ENCODE peak calls at places on chromosomes 2 and 18, in ten cellular contexts. P is left cardiac atrium, K is T-cell, A is AG08396, F is CD14-positive monocyte, Y is WERI-Rb-1, Q is LHCN-M2, N is erythroblast, U is anterior cingulate cortex, S is mucosa of gallbladder. L is an unnamed sample.

GRCh38 chr2:13681936-13682335 is 950.6 kb upstream of the LRATD1 start:
- DNase-seq in P (no peak), K (no peak), A (no peak), F (no peak), Y (peak), Q (no peak), N (no peak), U (no peak), S (no peak), L (no peak)

GRCh38 chr2:55087501-55087900 is 37.2 kb upstream of the RTN4 start:
- DNase-seq in P (no peak), K (no peak), A (no peak), F (no peak), Y (no peak), Q (no peak), N (peak), U (no peak), S (no peak), L (no peak)

GRCh38 chr2:205177505-205177904 is 504.8 kb upstream of the NRP2 start:
- DNase-seq in P (no peak), K (no peak), A (no peak), F (no peak), Y (no peak), Q (peak), N (no peak), U (no peak), S (no peak), L (no peak)

GRCh38 chr2:54709341-54709809 is 14.1 kb upstream of the EML6 start:
- DNase-seq in P (no peak), K (no peak), A (no peak), F (no peak), Y (no peak), Q (no peak), N (no peak), U (no peak), S (no peak), L (no peak)

GRCh38 chr2:106342801-106343200 is 125.4 kb downstream of the RGPD3 start:
- DNase-seq in P (no peak), K (no peak), A (no peak), F (no peak), Y (no peak), Q (no peak), N (no peak), U (no peak), S (no peak), L (no peak)

GRCh38 chr2:10179422-10179821 is 56.9 kb downstream of the RRM2 start:
- DNase-seq in P (no peak), K (no peak), A (no peak), F (no peak), Y (no peak), Q (no peak), N (no peak), U (no peak), S (no peak), L (no peak)

GRCh38 chr18:50306944-50307343 is 19.5 kb upstream of the CXXC1 start:
- DNase-seq in P (no peak), K (no peak), A (peak), F (no peak), Y (no peak), Q (peak), N (no peak), U (no peak), S (no peak), L (no peak)

GRCh38 chr2:240411261-240412160 is 24.0 kb upstream of the GPC1 start:
- DNase-seq in P (peak), K (no peak), A (no peak), F (peak), Y (peak), Q (no peak), N (no peak), U (no peak), S (no peak), L (no peak)

GRCh38 chr2:215950009-215950408 is 63.3 kb downstream of the MREG start:
- DNase-seq in P (no peak), K (no peak), A (peak), F (no peak), Y (peak), Q (peak), N (peak), U (no peak), S (no peak), L (no peak)

GRCh38 chr2:206086683-206087350 is 843 bp upstream of the INO80D start:
- DNase-seq in P (no peak), K (no peak), A (no peak), F (no peak), Y (no peak), Q (peak), N (peak), U (no peak), S (no peak), L (no peak)

GRCh38 chr2:174666786-174667369 is 69.3 kb upstream of the WIPF1 start:
- DNase-seq in P (no peak), K (no peak), A (no peak), F (no peak), Y (no peak), Q (peak), N (no peak), U (no peak), S (no peak), L (peak)

GRCh38 chr2:133680399-133681044 is 112.3 kb upstream of the NCKAP5 start:
- DNase-seq in P (no peak), K (no peak), A (no peak), F (no peak), Y (no peak), Q (no peak), N (no peak), U (no peak), S (no peak), L (no peak)

GRCh38 chr18:8839285-8839684 is 133.9 kb downstream of the MTCL1 start:
- DNase-seq in P (no peak), K (no peak), A (no peak), F (no peak), Y (no peak), Q (peak), N (no peak), U (no peak), S (no peak), L (no peak)

GRCh38 chr2:1564506-1564905 is 151.2 kb downstream of the TPO start:
- DNase-seq in P (peak), K (no peak), A (no peak), F (no peak), Y (no peak), Q (no peak), N (no peak), U (no peak), S (no peak), L (no peak)

L was measured in substantia nigra.